ENCODE peak calls at places on chromosomes 2 and 18, in six cellular contexts. T is endothelial cell of umbilical vein, E is right cardiac atrium, R is RWPE1, X is cardiac muscle cell, K is trophoblast cell. V is an unnamed sample.

GRCh38 chr18:23138470-23138869 is 3.2 kb downstream of the CABLES1 start:
- DNase-seq in R (no peak), X (no peak), E (no peak), T (no peak), K (no peak), V (no peak)

GRCh38 chr18:21960189-21960588 is 209.2 kb upstream of the GATA6 start:
- DNase-seq in K (peak; percentile 52), E (no peak), X (peak; percentile 62), T (no peak), R (no peak), V (no peak)

GRCh38 chr2:225429718-225430117 is 30.2 kb downstream of the NYAP2 start:
- DNase-seq in X (peak; percentile 22), E (peak; percentile 4), K (no peak), T (no peak), R (no peak), V (no peak)

GRCh38 chr2:86787701-86788100 is 3.0 kb downstream of the CD8A start:
- DNase-seq in T (no peak), R (no peak), K (no peak), X (peak; percentile 28), E (peak; percentile 41), V (no peak)

GRCh38 chr2:64268330-64268729 is 124.1 kb upstream of the PELI1 start:
- DNase-seq in R (no peak), K (no peak), E (no peak), T (peak; percentile 90), X (peak; percentile 62), V (no peak)

GRCh38 chr18:48003426-48004349 is 73.2 kb upstream of the SMAD2 start:
- DNase-seq in T (peak; percentile 54), E (peak; percentile 72), R (no peak), K (peak; percentile 88), X (peak; percentile 52), V (no peak)

GRCh38 chr2:204542967-204543608 is 2.2 kb upstream of the PARD3B start:
- DNase-seq in X (no peak), E (no peak), T (no peak), K (no peak), R (no peak), V (no peak)

GRCh38 chr2:65576861-65577601 is 144.6 kb upstream of the SPRED2 start:
- DNase-seq in T (peak; percentile 87), X (peak; percentile 93), E (no peak), K (peak; percentile 94), R (peak; percentile 80), V (no peak)

GRCh38 chr2:65916177-65916576 is 483.8 kb upstream of the SPRED2 start:
- DNase-seq in K (no peak), T (no peak), R (no peak), E (no peak), X (no peak), V (no peak)

GRCh38 chr18:8469793-8470192 is 139.4 kb upstream of the RAB12 start:
- DNase-seq in X (peak; percentile 60), R (no peak), T (no peak), K (no peak), E (no peak), V (no peak)

GRCh38 chr18:75130591-75131274 is 78.2 kb downstream of the PTGR3 start:
- DNase-seq in K (no peak), R (no peak), E (no peak), X (peak; percentile 27), T (no peak), V (no peak)

GRCh38 chr2:191950132-191950885 is 103.4 kb upstream of the CAVIN2 start:
- DNase-seq in T (peak; percentile 80), X (peak; percentile 46), R (no peak), E (no peak), K (no peak), V (no peak)

GRCh38 chr2:45268631-45269030 is 259.4 kb upstream of the SIX2 start:
- DNase-seq in T (no peak), K (no peak), R (no peak), E (no peak), X (no peak), V (no peak)

GRCh38 chr2:223086360-223086981 is 34.5 kb downstream of the KCNE4 start:
- DNase-seq in K (peak; percentile 40), R (no peak), E (no peak), T (no peak), X (no peak), V (no peak)

GRCh38 chr2:224268441-224268840 is 133.5 kb downstream of the FAM124B start:
- DNase-seq in X (peak; percentile 91), E (no peak), K (peak; percentile 61), T (peak; percentile 18), R (peak; percentile 39), V (no peak)

GRCh38 chr2:45806563-45807358 is 155.3 kb downstream of the PRKCE start:
- DNase-seq in R (no peak), T (no peak), K (no peak), E (no peak), X (no peak), V (no peak)

GRCh38 chr2:121273116-121273515 is 11.9 kb downstream of the TFCP2L1 start:
- DNase-seq in E (no peak), R (no peak), X (no peak), K (peak; percentile 79), T (no peak), V (no peak)

GRCh38 chr2:191128172-191128910 is 22.5 kb downstream of the STAT4 start:
- DNase-seq in X (no peak), T (no peak), R (no peak), K (no peak), E (no peak), V (no peak)

GRCh38 chr2:204452464-204453023 is 92.7 kb upstream of the PARD3B start:
- DNase-seq in X (peak; percentile 90), K (peak; percentile 79), R (peak; percentile 83), E (peak; percentile 45), T (peak; percentile 99), V (no peak)

GRCh38 chr18:8706545-8706980 is 1.2 kb downstream of the MTCL1 start:
- DNase-seq in E (no peak), T (no peak), R (peak; percentile 28), X (no peak), K (peak; percentile 10), V (peak; percentile 5)

GRCh38 chr2:217262916-217263315 is 403.1 kb upstream of the TNP1 start:
- DNase-seq in T (no peak), K (no peak), R (no peak), X (no peak), E (no peak), V (no peak)

GRCh38 chr2:145874466-145874865 is 1354.5 kb upstream of the ZEB2 start:
- DNase-seq in K (no peak), T (peak; percentile 30), X (peak; percentile 68), E (no peak), R (peak; percentile 4), V (no peak)

GRCh38 chr2:74575320-74575719 is 20.8 kb downstream of the DOK1 start:
- DNase-seq in E (no peak), X (no peak), R (no peak), K (no peak), T (no peak), V (no peak)

GRCh38 chr2:130987519-130988425 is 105.5 kb downstream of the FAM168B start:
- DNase-seq in R (no peak), E (no peak), K (no peak), T (no peak), X (no peak), V (no peak)

GRCh38 chr2:202355993-202356505 is 20.1 kb upstream of the BMPR2 start:
- DNase-seq in X (no peak), T (no peak), R (no peak), K (no peak), E (no peak), V (no peak)

GRCh38 chr2:202353430-202353829 is 22.7 kb upstream of the BMPR2 start:
- DNase-seq in K (peak; percentile 34), T (no peak), X (no peak), E (no peak), R (no peak), V (no peak)
- H3K27ac ChIP-seq in K (no peak overlapping the region), T (no peak overlapping the region), X (no peak overlapping the region), E (no peak overlapping the region), R (no peak overlapping the region), V (no peak overlapping the region)

GRCh38 chr2:85709385-85709784 is 15.2 kb downstream of the GNLY start:
- DNase-seq in R (no peak), X (peak; percentile 46), T (peak; percentile 9), K (no peak), E (no peak), V (no peak)
- H3K27ac ChIP-seq in R (no peak overlapping the region), X (no peak overlapping the region), T (no peak overlapping the region), K (no peak overlapping the region), E (peak overlapping the region; percentile 95), V (no peak overlapping the region)

GRCh38 chr2:32718752-32719151 is 90.9 kb downstream of the TTC27 start:
- DNase-seq in X (no peak), E (no peak), K (peak; percentile 65), R (no peak), T (no peak), V (no peak)
- H3K27ac ChIP-seq in X (no peak overlapping the region), E (peak overlapping the region; percentile 26), K (no peak overlapping the region), R (no peak overlapping the region), T (no peak overlapping the region), V (no peak overlapping the region)

DNA sequence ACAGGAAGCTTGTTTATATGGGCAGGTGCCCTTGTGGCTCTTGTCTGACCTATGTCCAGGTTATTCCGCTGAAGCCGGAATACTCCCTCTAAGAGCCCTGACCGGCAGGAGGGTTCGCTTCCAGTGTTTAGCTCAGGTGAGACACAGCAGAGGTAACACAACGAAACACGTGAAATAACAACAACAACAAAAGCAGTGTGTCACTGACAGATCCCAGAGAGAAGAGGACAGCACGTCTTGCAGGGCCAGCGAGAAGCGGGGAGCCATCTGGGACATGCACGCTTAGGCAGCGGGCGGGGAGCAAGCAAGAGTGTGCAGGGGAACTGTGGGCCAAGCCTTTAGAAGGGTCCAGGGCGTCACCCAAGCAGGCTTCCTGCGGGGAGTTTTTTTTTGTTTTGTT is 17.1 kb upstream of the ZDBF2 start:
- DNase-seq in K (no peak), E (no peak), R (no peak), X (no peak), T (no peak), V (no peak)
- H3K27ac ChIP-seq in K (no peak overlapping the region), E (no peak overlapping the region), R (no peak overlapping the region), X (no peak overlapping the region), T (no peak overlapping the region), V (no peak overlapping the region)

DNA sequence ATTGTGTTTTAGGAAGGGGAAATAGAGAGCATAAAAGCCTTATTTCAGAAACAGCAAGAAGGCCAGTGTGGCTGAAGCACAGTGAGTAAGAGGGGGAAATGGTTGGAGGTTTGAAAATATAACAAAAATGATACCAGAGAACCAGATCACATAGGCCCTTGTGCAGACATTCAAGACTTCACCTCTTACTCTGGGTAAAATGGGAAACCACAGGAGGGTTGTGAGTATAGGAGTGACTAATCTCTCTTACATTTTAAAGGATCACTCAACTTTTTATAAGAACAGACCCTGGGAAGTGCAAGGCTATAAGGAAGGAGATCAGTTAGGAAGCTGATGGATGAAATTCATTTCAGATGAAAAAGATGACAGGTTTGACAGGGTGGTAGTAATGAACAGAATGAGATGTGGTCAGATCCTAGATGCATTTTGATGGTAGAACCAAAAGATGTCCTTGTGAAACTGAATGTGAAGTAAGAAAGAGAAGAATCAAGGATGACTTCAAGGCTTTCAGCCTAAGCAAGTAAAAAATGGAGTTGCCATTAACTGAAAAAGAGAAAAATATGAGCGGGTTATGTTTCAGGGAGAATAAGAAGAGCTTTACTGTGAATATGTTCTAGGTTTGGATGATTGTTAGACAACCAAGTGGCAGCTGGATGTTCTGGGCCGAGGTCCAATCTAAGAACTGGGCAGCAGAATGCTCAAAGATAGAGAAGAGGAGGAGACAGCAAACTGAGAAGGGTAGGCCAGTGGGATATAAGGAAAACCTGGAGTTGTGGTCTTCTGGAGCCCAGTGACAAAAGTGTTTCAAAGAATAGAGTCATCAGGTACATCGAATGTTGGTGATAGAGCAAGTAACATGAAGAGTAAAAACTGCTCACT is 65.1 kb downstream of the USP40 start:
- DNase-seq in T (no peak), K (no peak), X (peak; percentile 35), E (no peak), R (no peak), V (no peak)
- H3K27ac ChIP-seq in T (no peak overlapping the region), K (no peak overlapping the region), X (no peak overlapping the region), E (no peak overlapping the region), R (no peak overlapping the region), V (no peak overlapping the region)